ENCODE peak calls at places on chromosomes 4 and X, in seven cellular contexts. N is suprapubic skin, Z is A549, F is heart left ventricle, W is IMR-90, L is adrenal gland, V is stomach. D is an unnamed sample.

GRCh38 chr4:2809610-2810180 is 16.8 kb downstream of the SH3BP2 start:
- DNase-seq in N (no peak), Z (no peak), L (no peak), F (no peak), W (no peak), V (no peak), D (no peak)

GRCh38 chrX:13398073-13398823 is 78.4 kb upstream of the ATXN3L start:
- DNase-seq in W (peak), F (peak), L (peak), V (peak), Z (peak), N (no peak), D (peak)

GRCh38 chr4:153142700-153143438 is 61.4 kb upstream of the TRIM2 start:
- DNase-seq in F (peak), L (peak), Z (peak), N (peak), V (peak), W (peak), D (peak)

GRCh38 chrX:31124536-31124935 is 52.7 kb upstream of the FTHL17 start:
- DNase-seq in W (no peak), Z (no peak), L (no peak), V (no peak), F (no peak), N (no peak), D (no peak)

GRCh38 chr4:21209854-21210253 is 509.6 kb downstream of the PACRGL start:
- DNase-seq in N (no peak), V (no peak), F (no peak), L (no peak), W (no peak), Z (no peak), D (no peak)

GRCh38 chr4:104279744-104280143 is 214.9 kb downstream of the CXXC4 start:
- DNase-seq in N (no peak), L (no peak), V (no peak), F (no peak), W (no peak), Z (no peak), D (no peak)

GRCh38 chr4:177118596-177118995 is 191.1 kb upstream of the NEIL3 start:
- DNase-seq in L (no peak), V (no peak), W (peak), F (peak), N (no peak), Z (no peak), D (no peak)

GRCh38 chr4:18923496-18924161 is 902.1 kb upstream of the LCORL start:
- DNase-seq in F (no peak), W (no peak), N (no peak), V (no peak), L (no peak), Z (no peak), D (no peak)

GRCh38 chr4:37825943-37826281 is 574 bp upstream of the PGM2 start:
- DNase-seq in Z (no peak), F (no peak), W (no peak), L (no peak), N (no peak), V (no peak), D (no peak)

DNA sequence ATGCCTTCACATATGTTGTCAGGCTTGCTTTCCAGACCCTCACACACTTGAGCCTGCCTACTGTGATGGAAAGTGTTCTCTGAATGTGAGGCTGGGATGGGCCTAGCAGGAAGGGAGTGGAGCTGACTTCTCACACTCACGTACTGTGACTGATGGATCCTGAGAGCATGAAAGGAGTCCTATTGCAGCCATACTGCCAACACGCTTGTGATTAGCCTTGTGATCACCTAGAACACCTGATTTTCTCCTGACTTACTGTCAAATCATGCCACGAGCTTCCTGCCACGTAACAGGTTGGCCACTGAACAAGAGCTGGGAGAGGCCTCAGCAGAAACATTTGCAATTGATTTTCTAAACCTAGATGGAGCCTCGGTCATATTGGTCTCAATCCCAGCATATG is 49.9 kb downstream of the ACOX3 start:
- DNase-seq in V (no peak), Z (no peak), W (no peak), N (no peak), F (no peak), L (no peak), D (no peak)
- TF ChIP-seq POLR2A in V (no peak), Z (no peak), W (no peak), N (no peak), F (no peak), L (no peak), D (no peak)

GRCh38 chrX:17869580-17869979 is 8.5 kb upstream of the RAI2 start:
- DNase-seq in Z (no peak), F (no peak), W (no peak), V (no peak), L (no peak), N (no peak), D (no peak)
- TF ChIP-seq POLR2A in Z (no peak), F (no peak), W (no peak), V (no peak), L (no peak), N (no peak), D (no peak)

GRCh38 chrX:139932077-139932900 is 564 bp downstream of the ATP11C start:
- DNase-seq in L (no peak), V (peak), Z (peak), N (peak), W (peak), F (peak), D (peak)
- TF ChIP-seq POLR2A in L (no peak), V (no peak), Z (no peak), N (no peak), W (no peak), F (no peak), D (no peak)

GRCh38 chrX:72181178-72182125 is at the start of gene PIN4:
- DNase-seq in F (peak), W (peak), V (peak), L (peak), N (peak), Z (peak), D (peak)
- TF ChIP-seq POLR2A in F (no peak), W (peak), V (no peak), L (peak), N (no peak), Z (peak), D (no peak)

GRCh38 chr4:77007358-77008230 is 58.0 kb downstream of the SEPTIN11 start:
- DNase-seq in W (peak), F (peak), V (no peak), L (no peak), Z (no peak), N (no peak), D (no peak)
- TF ChIP-seq POLR2A in W (no peak), F (no peak), V (no peak), L (no peak), Z (no peak), N (no peak), D (no peak)

DNA sequence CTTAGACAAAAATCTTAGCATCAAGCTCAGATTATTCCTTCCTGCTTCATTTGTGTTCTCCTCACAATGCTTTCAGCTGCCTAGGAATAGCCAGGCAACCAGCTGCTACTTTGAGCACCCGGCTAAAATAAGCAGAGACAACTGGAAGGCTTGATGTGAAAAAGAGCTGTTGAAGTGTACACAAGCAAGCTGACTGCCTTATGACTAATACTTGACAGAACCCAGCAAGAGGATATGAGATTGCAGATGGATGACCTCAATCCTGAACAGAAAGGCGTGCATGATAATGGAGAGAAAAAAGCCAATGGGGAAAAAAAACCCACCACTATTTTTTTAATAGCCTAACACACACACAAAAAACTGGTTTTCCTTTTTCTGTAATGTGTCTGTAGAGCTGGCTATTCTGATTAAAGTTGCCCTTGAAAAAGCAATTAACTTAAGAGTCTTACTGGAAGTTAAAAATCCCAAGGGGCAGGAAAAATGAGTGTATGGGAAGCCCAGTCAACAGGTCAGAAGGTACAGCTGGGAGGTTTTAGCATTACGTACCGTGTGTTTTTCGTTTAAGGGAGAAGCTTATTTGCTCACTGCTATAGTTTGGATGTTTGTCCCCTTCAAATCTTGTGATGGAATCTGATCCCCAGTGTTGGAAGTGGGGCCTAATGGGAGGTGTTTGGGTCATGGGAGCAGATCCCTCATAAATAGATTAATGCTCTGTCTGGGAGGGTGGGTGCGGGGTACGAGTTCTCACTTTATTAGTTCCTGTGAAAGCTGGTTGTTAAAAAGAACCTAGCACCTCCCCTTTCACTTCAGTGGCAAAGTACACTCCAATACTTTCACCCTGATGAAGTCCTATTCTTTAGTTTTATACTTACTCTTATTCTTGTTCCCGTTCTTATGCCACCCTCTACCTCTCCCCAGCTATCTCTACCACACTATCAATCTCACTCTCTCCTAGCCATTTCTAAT is 37.1 kb upstream of the HERC6 start:
- DNase-seq in W (peak), V (no peak), N (no peak), F (peak), Z (peak), L (no peak), D (no peak)
- TF ChIP-seq POLR2A in W (no peak), V (no peak), N (no peak), F (no peak), Z (no peak), L (no peak), D (no peak)

GRCh38 chr4:139453041-139453370 is 915 bp upstream of the RAB33B start:
- DNase-seq in L (no peak), Z (peak), V (no peak), F (no peak), W (no peak), N (no peak), D (peak)

GRCh38 chr4:139454646-139455045 is 725 bp downstream of the RAB33B start:
- DNase-seq in W (no peak), N (no peak), Z (no peak), F (no peak), L (no peak), V (no peak), D (no peak)

GRCh38 chr4:139455187-139455586 is 1.3 kb downstream of the RAB33B start:
- DNase-seq in N (no peak), W (no peak), V (no peak), F (no peak), Z (no peak), L (no peak), D (no peak)

GRCh38 chr4:139453371-139454110 is 380 bp upstream of the RAB33B start:
- DNase-seq in N (peak), V (peak), L (peak), F (peak), W (peak), Z (peak), D (peak)

DNA sequence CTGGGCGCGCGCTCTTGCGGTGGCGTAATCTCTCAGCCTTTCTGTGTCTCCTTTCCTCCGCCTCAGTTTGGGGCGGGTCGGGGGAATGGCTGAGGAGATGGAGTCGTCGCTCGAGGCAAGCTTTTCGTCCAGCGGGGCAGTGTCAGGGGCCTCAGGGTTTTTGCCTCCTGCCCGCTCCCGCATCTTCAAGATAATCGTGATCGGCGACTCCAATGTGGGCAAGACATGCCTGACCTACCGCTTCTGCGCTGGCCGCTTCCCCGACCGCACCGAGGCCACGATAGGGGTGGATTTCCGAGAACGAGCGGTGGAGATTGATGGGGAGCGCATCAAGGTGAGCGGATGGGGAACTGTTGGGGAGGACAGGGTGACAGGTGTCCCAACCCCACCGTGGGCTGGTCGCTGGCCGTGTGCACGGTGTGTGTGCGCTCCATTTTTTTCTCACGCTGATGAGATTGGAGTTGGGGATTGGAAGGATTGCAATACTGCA is at the start of gene RAB33B:
- DNase-seq in W (peak), N (peak), Z (no peak), V (no peak), F (no peak), L (no peak), D (peak)
- TF ChIP-seq POLR2A in W (no peak), N (no peak), Z (no peak), V (peak), F (no peak), L (peak), D (peak)

DNA sequence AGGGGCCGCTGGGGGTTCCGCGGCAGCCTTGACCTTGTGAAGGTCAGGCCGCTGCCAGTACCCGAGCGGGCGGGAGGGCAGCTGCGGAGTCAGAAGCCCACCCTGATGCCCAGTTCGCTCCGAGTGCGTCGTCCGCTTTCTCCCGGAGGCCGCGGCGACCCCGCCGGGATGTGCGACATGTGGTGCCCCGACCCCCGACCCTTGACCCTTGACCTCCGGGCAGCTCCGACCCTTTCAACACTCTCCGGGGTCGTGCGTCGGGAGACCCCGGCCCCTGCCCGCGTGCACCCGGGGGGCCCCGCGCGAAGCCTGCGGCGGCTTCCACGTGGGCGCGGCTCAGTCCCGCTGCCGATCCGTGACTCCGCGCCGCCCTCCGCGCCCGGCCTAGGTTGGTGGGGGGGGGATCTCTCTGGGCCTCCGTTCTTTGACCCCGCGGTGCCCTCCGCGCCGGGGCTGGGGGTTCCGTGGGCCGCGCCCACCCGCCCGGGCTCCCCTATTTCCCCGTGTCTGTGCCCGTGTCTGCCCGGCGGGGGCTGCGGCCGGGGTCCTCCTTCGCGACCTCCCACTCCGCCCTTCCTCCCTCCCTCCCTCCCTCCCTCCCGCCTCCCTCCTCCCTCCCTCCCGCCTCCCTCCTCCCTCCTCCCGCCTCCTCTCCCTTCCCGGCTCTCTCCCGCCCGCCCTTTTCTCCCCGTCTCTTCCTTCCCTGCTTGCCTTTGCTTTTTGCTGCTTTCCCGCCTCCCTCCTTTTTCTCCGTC is 640 bp upstream of the SLC25A6 start:
- DNase-seq in F (peak), L (peak), W (peak), N (no peak), V (peak), Z (peak), D (peak)
- TF ChIP-seq POLR2A in F (no peak), L (peak), W (no peak), N (no peak), V (no peak), Z (no peak), D (peak)

D was measured in tibial nerve.